ENCODE peak calls at places on chromosomes 2 and 18, in four cellular contexts. K is Peyer's patch, L is breast epithelium, J is trophoblast cell. Y is an unnamed sample.

GRCh38 chr2:286774-287392 is 1.0 kb downstream of the ALKAL2 start:
- DNase-seq in K (no peak), J (no peak), L (no peak), Y (no peak)

GRCh38 chr2:3571284-3571683 is 3.8 kb upstream of the RPS7 start:
- DNase-seq in L (no peak), K (no peak), J (no peak), Y (no peak)

GRCh38 chr2:102895386-102895785 is 133.6 kb downstream of the TMEM182 start:
- DNase-seq in J (no peak), L (no peak), K (no peak), Y (peak; percentile 1)

GRCh38 chr2:16546128-16546754 is 119.4 kb downstream of the CYRIA start:
- DNase-seq in L (no peak), J (peak; percentile 49), K (no peak), Y (peak; percentile 35)

GRCh38 chr2:176555781-176556180 is 286.5 kb downstream of the MTX2 start:
- DNase-seq in L (no peak), J (no peak), K (no peak), Y (no peak)

GRCh38 chr2:23803965-23804542 is 122.9 kb downstream of the ATAD2B start:
- DNase-seq in K (no peak), L (no peak), J (no peak), Y (peak; percentile 22)

GRCh38 chr2:98794214-98794810 is 63.4 kb upstream of the MGAT4A start:
- DNase-seq in K (no peak), L (no peak), J (no peak), Y (no peak)

GRCh38 chr2:127356531-127356930 is 31.2 kb downstream of the MAP3K2 start:
- DNase-seq in J (no peak), L (no peak), K (no peak), Y (no peak)

GRCh38 chr2:235768606-235769005 is 274.8 kb downstream of the AGAP1 start:
- DNase-seq in L (no peak), K (no peak), J (no peak), Y (no peak)

GRCh38 chr18:77103181-77103875 is 29.3 kb downstream of the MBP start:
- DNase-seq in K (no peak), L (no peak), J (no peak), Y (no peak)

GRCh38 chr2:97714950-97715652 is 1.7 kb downstream of the ZAP70 start:
- DNase-seq in J (peak; percentile 53), L (no peak), K (no peak), Y (no peak)

GRCh38 chr18:54235871-54236270 is 11.4 kb upstream of the MBD2 start:
- DNase-seq in J (peak; percentile 56), K (no peak), L (no peak), Y (no peak)

GRCh38 chr2:55776479-55776878 is 82.8 kb upstream of the PNPT1 start:
- DNase-seq in K (no peak), J (no peak), L (no peak), Y (no peak)

GRCh38 chr2:161078211-161078539 is 82.1 kb upstream of the TANK start:
- DNase-seq in L (no peak), J (no peak), K (no peak), Y (no peak)

GRCh38 chr18:22559414-22560282 is 141.9 kb upstream of the CTAGE1 start:
- DNase-seq in L (peak; percentile 55), J (peak; percentile 51), K (no peak), Y (peak; percentile 80)

GRCh38 chr18:75757951-75758350 is 330.4 kb upstream of the SMIM21 start:
- DNase-seq in J (no peak), K (no peak), L (no peak), Y (no peak)

GRCh38 chr18:63763831-63764600 is 11.2 kb upstream of the SERPINB7 start:
- DNase-seq in J (no peak), L (no peak), K (no peak), Y (no peak)

GRCh38 chr18:6561029-6561861 is 146.5 kb upstream of the L3MBTL4 start:
- DNase-seq in L (no peak), K (no peak), J (peak; percentile 33), Y (no peak)

GRCh38 chr2:26758790-26759321 is 5.2 kb upstream of the SLC35F6 start:
- DNase-seq in K (no peak), L (no peak), J (no peak), Y (no peak)

DNA sequence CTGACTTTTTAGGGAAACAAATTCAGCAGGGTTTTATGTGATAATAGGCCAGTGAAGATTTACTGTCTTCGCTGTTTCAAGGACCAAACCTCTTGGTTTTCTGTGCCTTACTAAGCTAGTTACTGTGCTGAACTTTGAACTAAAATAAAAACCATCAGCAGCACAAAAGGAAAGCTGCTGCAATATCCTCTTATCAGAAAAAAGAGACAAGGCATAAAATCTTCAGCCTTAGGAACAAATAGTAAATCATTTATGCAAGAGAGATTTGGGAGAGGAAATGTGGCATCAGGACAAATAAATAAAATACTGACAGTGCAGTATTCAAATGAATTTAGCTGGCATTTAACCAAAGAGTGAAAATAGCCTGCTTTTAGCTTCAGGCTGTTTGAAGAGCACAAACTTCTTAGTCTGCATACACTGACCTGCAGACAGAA is 64.1 kb upstream of the EHBP1 start:
- DNase-seq in J (no peak), L (no peak), K (no peak), Y (peak; percentile 25)
- H3K36me3 ChIP-seq in J (no peaks in the 10 kb centered on the region), L (no peaks in the 10 kb centered on the region), K (no peaks in the 10 kb centered on the region), Y (no peaks in the 10 kb centered on the region)

GRCh38 chr2:239321596-239322413 is 79.0 kb downstream of the HDAC4 start:
- DNase-seq in L (peak; percentile 22), J (no peak), K (peak; percentile 16), Y (no peak)

GRCh38 chr2:239318091-239318725 is 82.6 kb downstream of the HDAC4 start:
- DNase-seq in J (no peak), K (no peak), L (peak; percentile 27), Y (no peak)

GRCh38 chr2:239316562-239317465 is 84.0 kb downstream of the HDAC4 start:
- DNase-seq in K (no peak), J (no peak), L (peak; percentile 52), Y (peak; percentile 57)

GRCh38 chr2:239319261-239319661 is 81.6 kb downstream of the HDAC4 start:
- DNase-seq in K (no peak), L (peak; percentile 54), J (no peak), Y (peak; percentile 63)

GRCh38 chr2:239318790-239319189 is 82.0 kb downstream of the HDAC4 start:
- DNase-seq in L (no peak), K (no peak), J (no peak), Y (no peak)
- H3K27ac ChIP-seq in L (peak overlapping the region; percentile 69), K (peak overlapping the region; percentile 50), J (no peak overlapping the region), Y (no peak overlapping the region)

DNA sequence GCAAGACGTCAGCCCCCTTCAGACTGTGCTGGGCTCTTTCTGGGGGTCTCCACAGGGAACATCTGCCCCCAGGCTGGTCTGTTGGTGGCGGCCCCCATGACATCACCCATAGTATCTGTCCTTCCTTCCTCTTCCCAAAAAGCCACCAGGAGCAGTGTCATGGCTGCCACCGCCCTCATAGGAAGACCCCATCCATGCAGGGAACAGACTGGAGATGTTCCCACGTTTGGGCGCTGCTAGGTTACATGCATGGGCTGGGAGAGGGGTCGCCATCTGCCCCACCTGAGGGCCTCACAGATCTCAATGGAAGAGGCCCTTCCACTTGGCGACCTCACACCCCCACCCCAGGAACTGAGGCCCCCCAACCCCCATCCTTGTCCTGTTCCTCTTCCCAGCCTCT is 5.1 kb downstream of the SPATA3 start:
- DNase-seq in K (no peak), J (no peak), L (no peak), Y (no peak)
- H3K36me3 ChIP-seq in K (no peaks in the 10 kb centered on the region), J (no peaks in the 10 kb centered on the region), L (no peaks in the 10 kb centered on the region), Y (no peaks in the 10 kb centered on the region)

DNA sequence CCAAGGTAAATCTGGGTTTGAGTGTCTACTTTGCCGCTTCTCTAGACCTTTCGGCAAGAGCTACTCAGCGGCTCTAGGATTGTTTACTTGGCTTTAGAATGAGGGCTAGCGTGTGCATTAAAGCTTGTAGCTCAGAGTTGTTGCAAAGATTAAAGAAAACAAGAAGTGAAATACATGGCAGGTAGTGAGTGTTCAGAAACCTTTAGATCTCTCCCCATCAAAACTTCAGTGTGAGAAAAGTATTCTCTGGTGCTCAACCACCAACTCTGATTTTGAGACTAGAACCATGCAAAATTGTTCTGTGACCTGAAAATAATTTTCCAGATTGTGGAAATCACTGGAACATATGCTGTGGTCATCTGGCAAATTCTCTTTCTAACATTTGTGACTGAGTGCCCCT is 512.0 kb downstream of the CMPK2 start:
- DNase-seq in J (no peak), K (no peak), L (no peak), Y (no peak)
- H3K27ac ChIP-seq in J (no peak overlapping the region), K (no peak overlapping the region), L (no peak overlapping the region), Y (no peak overlapping the region)

DNA sequence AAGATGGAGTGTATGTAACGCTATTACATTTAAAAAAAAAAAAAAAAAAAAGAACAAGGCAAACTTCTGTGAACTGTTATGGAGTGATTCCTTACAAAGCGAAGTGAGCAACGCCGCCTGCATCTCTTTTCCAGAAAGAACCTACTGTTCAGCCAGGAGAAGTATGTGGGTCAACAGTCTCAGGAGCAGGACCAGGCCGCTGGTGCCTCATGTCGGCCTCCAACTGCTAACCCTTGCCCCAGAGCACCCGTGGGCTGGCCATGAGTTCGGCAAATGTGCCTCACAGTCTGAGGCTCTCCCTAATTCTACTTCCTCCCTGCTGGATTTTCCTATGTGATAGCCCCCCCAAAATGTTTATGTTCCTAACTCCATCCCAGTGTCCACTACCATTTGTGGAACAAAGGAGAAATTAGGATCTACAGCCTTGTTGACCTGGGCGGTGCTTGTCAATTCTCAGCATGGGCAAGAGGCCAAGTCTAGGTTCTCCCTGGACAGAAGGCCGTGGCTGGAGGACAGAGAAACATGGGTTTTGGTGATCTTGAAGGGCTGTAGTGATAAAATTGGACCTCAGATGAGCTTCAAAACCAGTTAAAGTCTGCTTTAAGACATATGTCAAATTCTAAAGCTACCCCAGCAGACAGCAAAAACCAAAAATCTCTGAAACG is 15.9 kb downstream of the FAM168B start:
- DNase-seq in K (no peak), L (no peak), J (peak; percentile 14), Y (no peak)
- H3K36me3 ChIP-seq in K (peaks cover 97% of the 10 kb centered on the region), L (no peaks in the 10 kb centered on the region), J (peaks cover 55% of the 10 kb centered on the region), Y (peaks cover 16% of the 10 kb centered on the region)

GRCh38 chr2:190481339-190481738 is 53.2 kb downstream of the NEMP2 start:
- DNase-seq in K (no peak), J (no peak), L (no peak), Y (no peak)
- H3K27ac ChIP-seq in K (no peak overlapping the region), J (no peak overlapping the region), L (no peak overlapping the region), Y (no peak overlapping the region)

DNA sequence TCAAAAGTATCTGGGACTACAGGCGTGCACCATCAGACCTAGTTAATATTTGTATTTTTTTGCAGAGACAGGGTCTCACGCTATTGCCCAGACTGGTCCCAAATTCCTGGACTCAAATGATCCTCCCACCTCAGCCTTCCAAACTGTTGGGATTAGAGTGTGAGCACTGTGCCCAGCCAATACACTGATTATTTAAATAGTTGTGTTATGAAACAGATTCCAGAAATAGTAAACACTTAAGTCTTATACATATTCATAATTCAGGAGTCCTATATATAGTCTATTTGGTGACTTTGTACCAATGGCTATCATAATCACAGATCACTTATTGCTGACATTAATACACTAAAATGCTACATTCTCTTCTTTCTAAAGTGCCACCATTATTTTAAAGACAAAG is 12.8 kb downstream of the NFU1 start:
- DNase-seq in L (no peak), J (no peak), K (no peak), Y (no peak)
- H3K36me3 ChIP-seq in L (peaks cover 12% of the 10 kb centered on the region), J (peaks cover 17% of the 10 kb centered on the region), K (peaks cover 65% of the 10 kb centered on the region), Y (peaks cover 2% of the 10 kb centered on the region)

DNA sequence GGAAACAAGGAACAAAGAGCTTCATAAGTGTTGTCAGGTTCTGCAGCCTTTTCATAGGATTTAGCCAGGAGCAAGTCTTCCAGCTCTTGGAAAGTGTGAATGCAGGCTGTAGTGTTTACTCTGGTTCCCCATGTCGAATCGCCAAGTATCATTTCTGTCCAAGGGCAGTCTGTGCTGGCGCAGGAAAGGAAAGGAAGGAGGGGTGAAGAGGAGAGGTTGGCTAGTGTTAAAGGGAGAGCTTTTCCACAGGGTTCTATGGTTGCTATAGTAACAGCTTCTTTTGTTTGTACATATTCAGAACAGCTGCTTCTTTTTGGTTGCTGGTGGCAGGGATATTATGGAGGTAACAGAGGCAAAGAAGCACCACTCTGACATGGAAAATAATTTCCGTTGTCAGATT is 69.9 kb downstream of the KCNH7 start:
- DNase-seq in J (no peak), L (no peak), K (no peak), Y (no peak)
- H3K27ac ChIP-seq in J (no peak overlapping the region), L (no peak overlapping the region), K (no peak overlapping the region), Y (no peak overlapping the region)

Y was measured in small intestine.